ENCODE peak calls at places on chromosomes 11 and 22, in five cellular contexts. One of them, this sample, is unnamed. For H3K9me3, the result is how much of the 10 kb centered on the place peaks cover.

GRCh38 chr11:112285918-112286317 is 25.3 kb upstream of the PLET1 start:
- DNase-seq in heart right ventricle: no peak
- DNase-seq in DND-41: no peak
- DNase-seq in neuronal stem cell: no peak
- DNase-seq in suprapubic skin: no peak
- DNase-seq in this sample: no peak

GRCh38 chr11:35006389-35007128 is 90.1 kb downstream of the PDHX start:
- DNase-seq in heart right ventricle: no peak
- DNase-seq in DND-41: no peak
- DNase-seq in neuronal stem cell: no peak
- DNase-seq in suprapubic skin: no peak
- DNase-seq in this sample: no peak

GRCh38 chr11:116461789-116462188 is 311.0 kb downstream of the BUD13 start:
- DNase-seq in heart right ventricle: no peak
- DNase-seq in DND-41: no peak
- DNase-seq in neuronal stem cell: no peak
- DNase-seq in suprapubic skin: no peak
- DNase-seq in this sample: peak

GRCh38 chr22:22023581-22024137 is 41.1 kb upstream of the TOP3B start:
- DNase-seq in heart right ventricle: no peak
- DNase-seq in DND-41: no peak
- DNase-seq in neuronal stem cell: no peak
- DNase-seq in suprapubic skin: no peak
- DNase-seq in this sample: no peak

GRCh38 chr11:65803797-65804492 is 17.1 kb downstream of the OVOL1 start:
- DNase-seq in heart right ventricle: no peak
- DNase-seq in DND-41: no peak
- DNase-seq in neuronal stem cell: no peak
- DNase-seq in suprapubic skin: no peak
- DNase-seq in this sample: no peak

GRCh38 chr22:37823134-37823985 is at the start of gene GALR3:
- DNase-seq in heart right ventricle: no peak
- DNase-seq in DND-41: no peak
- DNase-seq in neuronal stem cell: no peak
- DNase-seq in suprapubic skin: no peak
- DNase-seq in this sample: no peak

GRCh38 chr22:45225732-45226560 is 14.7 kb downstream of the KIAA0930 start:
- DNase-seq in heart right ventricle: no peak
- DNase-seq in DND-41: no peak
- DNase-seq in neuronal stem cell: no peak
- DNase-seq in suprapubic skin: no peak
- DNase-seq in this sample: no peak

GRCh38 chr11:75597636-75598035 is 35.6 kb downstream of the SERPINH1 start:
- DNase-seq in heart right ventricle: no peak
- DNase-seq in DND-41: no peak
- DNase-seq in neuronal stem cell: peak
- DNase-seq in suprapubic skin: no peak
- DNase-seq in this sample: peak

GRCh38 chr11:106482920-106483761 is 405.7 kb downstream of the AASDHPPT start:
- DNase-seq in heart right ventricle: no peak
- DNase-seq in DND-41: peak
- DNase-seq in neuronal stem cell: no peak
- DNase-seq in suprapubic skin: no peak
- DNase-seq in this sample: no peak

GRCh38 chr11:57405271-57405890 is 14.9 kb upstream of the PRG2 start:
- DNase-seq in heart right ventricle: no peak
- DNase-seq in DND-41: no peak
- DNase-seq in neuronal stem cell: no peak
- DNase-seq in suprapubic skin: no peak
- DNase-seq in this sample: no peak

GRCh38 chr22:32083000-32083399 is 39.9 kb downstream of the SLC5A1 start:
- DNase-seq in heart right ventricle: no peak
- DNase-seq in DND-41: no peak
- DNase-seq in neuronal stem cell: no peak
- DNase-seq in suprapubic skin: no peak
- DNase-seq in this sample: no peak

GRCh38 chr11:45662096-45662664 is 3.2 kb downstream of the CHST1 start:
- DNase-seq in heart right ventricle: no peak
- DNase-seq in DND-41: no peak
- DNase-seq in neuronal stem cell: no peak
- DNase-seq in suprapubic skin: no peak
- DNase-seq in this sample: no peak

GRCh38 chr22:27335102-27335660 is 466.4 kb downstream of the MN1 start:
- DNase-seq in heart right ventricle: no peak
- DNase-seq in DND-41: no peak
- DNase-seq in neuronal stem cell: no peak
- DNase-seq in suprapubic skin: no peak
- DNase-seq in this sample: no peak

GRCh38 chr11:57054782-57055181 is 66.1 kb downstream of the OR5AK2 start:
- DNase-seq in heart right ventricle: no peak
- DNase-seq in DND-41: no peak
- DNase-seq in neuronal stem cell: no peak
- DNase-seq in suprapubic skin: no peak
- DNase-seq in this sample: no peak

GRCh38 chr11:69592986-69593385 is 48.0 kb upstream of the CCND1 start:
- DNase-seq in heart right ventricle: no peak
- DNase-seq in DND-41: no peak
- DNase-seq in neuronal stem cell: no peak
- DNase-seq in suprapubic skin: peak
- DNase-seq in this sample: no peak

GRCh38 chr11:35798423-35798822 is 135.8 kb downstream of the TRIM44 start:
- DNase-seq in heart right ventricle: no peak
- DNase-seq in DND-41: no peak
- DNase-seq in neuronal stem cell: no peak
- DNase-seq in suprapubic skin: no peak
- DNase-seq in this sample: no peak

GRCh38 chr11:75437966-75438659 is 5.1 kb upstream of the KLHL35 start:
- DNase-seq in heart right ventricle: no peak
- DNase-seq in DND-41: no peak
- DNase-seq in neuronal stem cell: no peak
- DNase-seq in suprapubic skin: no peak
- DNase-seq in this sample: no peak

GRCh38 chr11:35182317-35182939 is 43.5 kb downstream of the CD44 start:
- DNase-seq in heart right ventricle: no peak
- DNase-seq in DND-41: no peak
- DNase-seq in neuronal stem cell: no peak
- DNase-seq in suprapubic skin: no peak
- DNase-seq in this sample: no peak

GRCh38 chr11:15624701-15625100 is 510.0 kb downstream of the INSC start:
- DNase-seq in heart right ventricle: no peak
- DNase-seq in DND-41: no peak
- DNase-seq in neuronal stem cell: no peak
- DNase-seq in suprapubic skin: no peak
- DNase-seq in this sample: no peak

GRCh38 chr11:45801723-45802315 is 3.1 kb upstream of the SLC35C1 start:
- DNase-seq in heart right ventricle: no peak
- DNase-seq in DND-41: no peak
- DNase-seq in neuronal stem cell: no peak
- DNase-seq in suprapubic skin: peak
- DNase-seq in this sample: no peak

GRCh38 chr11:84164722-84165121 is 878.6 kb upstream of the CCDC90B start:
- DNase-seq in heart right ventricle: no peak
- DNase-seq in DND-41: no peak
- DNase-seq in neuronal stem cell: no peak
- DNase-seq in suprapubic skin: no peak
- DNase-seq in this sample: no peak

GRCh38 chr22:16586170-16586569 is 6.4 kb downstream of the CCT8L2 start:
- DNase-seq in heart right ventricle: no peak
- DNase-seq in DND-41: no peak
- DNase-seq in neuronal stem cell: no peak
- DNase-seq in suprapubic skin: no peak
- DNase-seq in this sample: no peak

GRCh38 chr11:119741369-119742262 is 12.6 kb upstream of the NECTIN1 start:
- DNase-seq in heart right ventricle: peak
- DNase-seq in DND-41: peak
- DNase-seq in neuronal stem cell: peak
- DNase-seq in suprapubic skin: no peak
- DNase-seq in this sample: no peak

GRCh38 chr11:122202951-122203456 is 87.0 kb upstream of the BLID start:
- DNase-seq in heart right ventricle: peak
- DNase-seq in DND-41: peak
- DNase-seq in neuronal stem cell: peak
- DNase-seq in suprapubic skin: peak
- DNase-seq in this sample: peak

GRCh38 chr11:47123094-47123493 is 53.6 kb downstream of the ARFGAP2 start:
- DNase-seq in heart right ventricle: no peak
- DNase-seq in DND-41: no peak
- DNase-seq in neuronal stem cell: no peak
- DNase-seq in suprapubic skin: no peak
- DNase-seq in this sample: no peak

GRCh38 chr11:36425593-36426206 is 84.4 kb downstream of the TRAF6 start:
- DNase-seq in heart right ventricle: no peak
- DNase-seq in DND-41: no peak
- DNase-seq in neuronal stem cell: no peak
- DNase-seq in suprapubic skin: no peak
- DNase-seq in this sample: no peak

DNA sequence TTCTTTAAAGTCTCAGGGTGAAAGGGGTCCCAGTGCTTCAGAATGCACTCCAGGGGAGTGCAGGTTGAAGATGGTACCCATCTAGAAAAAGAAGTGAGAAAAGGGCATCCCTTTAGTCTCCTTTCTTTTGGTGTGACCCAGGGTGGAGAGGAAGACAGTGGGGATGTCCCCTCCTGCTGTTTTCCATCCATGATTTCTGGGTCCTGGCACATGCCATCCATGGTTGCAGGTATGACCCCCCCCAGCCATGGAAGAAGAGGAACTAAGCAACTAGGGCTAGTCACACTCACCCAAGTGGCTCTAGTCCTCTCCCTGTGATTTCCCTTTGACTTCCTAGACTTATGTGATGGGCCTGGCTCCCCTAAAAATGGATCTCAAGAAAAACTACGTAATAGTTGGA is 15.9 kb upstream of the EI24 start:
- DNase-seq in heart right ventricle: no peak
- DNase-seq in DND-41: peak
- DNase-seq in neuronal stem cell: no peak
- DNase-seq in suprapubic skin: no peak
- DNase-seq in this sample: no peak
- H3K9me3 ChIP-seq in heart right ventricle: under half
- H3K9me3 ChIP-seq in DND-41: under half
- H3K9me3 ChIP-seq in neuronal stem cell: under half
- H3K9me3 ChIP-seq in suprapubic skin: under half
- H3K9me3 ChIP-seq in this sample: under half

GRCh38 chr11:55457641-55458040 is 89.9 kb downstream of the OR4A15 start:
- DNase-seq in heart right ventricle: no peak
- DNase-seq in DND-41: no peak
- DNase-seq in neuronal stem cell: no peak
- DNase-seq in suprapubic skin: no peak
- DNase-seq in this sample: no peak
- H3K9me3 ChIP-seq in heart right ventricle: under half
- H3K9me3 ChIP-seq in DND-41: under half
- H3K9me3 ChIP-seq in neuronal stem cell: under half
- H3K9me3 ChIP-seq in suprapubic skin: under half
- H3K9me3 ChIP-seq in this sample: under half

GRCh38 chr22:47595122-47595521 is 832.7 kb downstream of the TBC1D22A start:
- DNase-seq in heart right ventricle: no peak
- DNase-seq in DND-41: no peak
- DNase-seq in neuronal stem cell: no peak
- DNase-seq in suprapubic skin: peak
- DNase-seq in this sample: no peak
- H3K9me3 ChIP-seq in heart right ventricle: under half
- H3K9me3 ChIP-seq in DND-41: under half
- H3K9me3 ChIP-seq in neuronal stem cell: under half
- H3K9me3 ChIP-seq in suprapubic skin: under half
- H3K9me3 ChIP-seq in this sample: under half

DNA sequence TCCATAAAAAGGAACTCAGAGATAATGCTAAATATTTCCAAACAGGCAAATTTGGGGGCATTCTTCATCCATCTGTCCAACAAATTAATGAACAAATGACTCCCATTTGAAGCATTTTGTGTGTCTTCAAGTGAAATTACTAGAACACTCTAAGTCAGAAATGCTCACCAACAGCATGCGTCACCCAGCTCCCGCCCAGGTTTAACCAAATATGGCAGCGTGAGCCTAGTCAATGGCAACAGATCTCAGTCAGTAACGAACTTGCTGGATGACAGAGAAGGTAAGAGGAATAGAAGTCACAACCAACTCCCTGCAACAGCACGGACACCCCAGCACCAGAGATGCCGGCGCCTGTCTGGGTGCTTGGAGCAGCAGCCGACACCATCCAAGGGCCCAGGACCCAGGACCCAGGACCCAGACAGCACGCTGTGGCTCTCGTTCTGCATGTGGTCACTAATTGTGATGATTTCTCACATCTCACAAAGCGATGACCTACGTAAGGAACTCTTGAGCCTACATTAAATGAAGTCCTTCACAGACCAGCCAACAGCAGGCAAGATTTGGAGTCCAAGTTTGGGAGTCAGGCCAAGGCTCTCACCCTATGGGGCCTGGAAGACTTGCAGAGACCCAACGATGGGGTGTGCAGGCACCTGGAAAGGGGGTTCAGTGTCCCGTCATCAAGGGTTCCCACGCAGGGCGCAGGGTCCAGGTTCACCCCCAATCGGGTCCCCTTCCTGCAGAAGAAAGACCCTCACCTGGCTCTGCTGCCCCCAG is 556.9 kb downstream of the BRD1 start:
- DNase-seq in heart right ventricle: no peak
- DNase-seq in DND-41: no peak
- DNase-seq in neuronal stem cell: no peak
- DNase-seq in suprapubic skin: peak
- DNase-seq in this sample: no peak
- H3K9me3 ChIP-seq in heart right ventricle: under half
- H3K9me3 ChIP-seq in DND-41: under half
- H3K9me3 ChIP-seq in neuronal stem cell: under half
- H3K9me3 ChIP-seq in suprapubic skin: under half
- H3K9me3 ChIP-seq in this sample: under half

GRCh38 chr11:132082566-132082965 is 712.2 kb downstream of the NTM start:
- DNase-seq in heart right ventricle: no peak
- DNase-seq in DND-41: no peak
- DNase-seq in neuronal stem cell: no peak
- DNase-seq in suprapubic skin: no peak
- DNase-seq in this sample: no peak
- H3K9me3 ChIP-seq in heart right ventricle: under half
- H3K9me3 ChIP-seq in DND-41: under half
- H3K9me3 ChIP-seq in neuronal stem cell: under half
- H3K9me3 ChIP-seq in suprapubic skin: under half
- H3K9me3 ChIP-seq in this sample: under half

GRCh38 chr11:50169634-50170033 is 137.0 kb downstream of the OR4C45 start:
- DNase-seq in heart right ventricle: no peak
- DNase-seq in DND-41: no peak
- DNase-seq in neuronal stem cell: no peak
- DNase-seq in suprapubic skin: no peak
- DNase-seq in this sample: no peak

GRCh38 chr11:50164050-50164449 is 131.4 kb downstream of the OR4C45 start:
- DNase-seq in heart right ventricle: no peak
- DNase-seq in DND-41: no peak
- DNase-seq in neuronal stem cell: no peak
- DNase-seq in suprapubic skin: no peak
- DNase-seq in this sample: peak
- H3K9me3 ChIP-seq in heart right ventricle: under half
- H3K9me3 ChIP-seq in DND-41: under half
- H3K9me3 ChIP-seq in neuronal stem cell: under half
- H3K9me3 ChIP-seq in suprapubic skin: under half
- H3K9me3 ChIP-seq in this sample: under half

GRCh38 chr11:55345306-55345705 is 2.3 kb downstream of the OR4A16 start:
- DNase-seq in heart right ventricle: no peak
- DNase-seq in DND-41: no peak
- DNase-seq in neuronal stem cell: no peak
- DNase-seq in suprapubic skin: no peak
- DNase-seq in this sample: no peak
- H3K9me3 ChIP-seq in heart right ventricle: under half
- H3K9me3 ChIP-seq in DND-41: under half
- H3K9me3 ChIP-seq in neuronal stem cell: under half
- H3K9me3 ChIP-seq in suprapubic skin: under half
- H3K9me3 ChIP-seq in this sample: under half